ENCODE peak calls at places on chromosomes 4 and X, in seven cellular contexts. K, L, Y, U, X, C and O are unnamed samples.

GRCh38 chr4:174848596-174848995 is 19.5 kb upstream of the GLRA3 start:
- DNase-seq in K (no peak), L (no peak), Y (no peak), U (no peak), X (no peak), C (no peak), O (no peak)

GRCh38 chrX:71941771-71942170 is 31.1 kb downstream of the NHSL2 start:
- DNase-seq in K (peak), L (no peak), Y (no peak), U (peak), X (no peak), C (no peak), O (no peak)

GRCh38 chr4:73234712-73235111 is 23.9 kb downstream of the ANKRD17 start:
- DNase-seq in K (no peak), L (no peak), Y (no peak), U (no peak), X (no peak), C (no peak), O (no peak)

GRCh38 chr4:38621004-38621684 is 42.9 kb upstream of the KLF3 start:
- DNase-seq in K (no peak), L (no peak), Y (no peak), U (no peak), X (peak), C (no peak), O (no peak)

GRCh38 chr4:19382993-19383392 is 868.7 kb upstream of the SLIT2 start:
- DNase-seq in K (no peak), L (no peak), Y (no peak), U (no peak), X (peak), C (no peak), O (no peak)

GRCh38 chr4:168449740-168450442 is 30.4 kb downstream of the DDX60L start:
- DNase-seq in K (no peak), L (no peak), Y (no peak), U (peak), X (peak), C (no peak), O (no peak)

GRCh38 chr4:48668254-48669017 is 111.6 kb downstream of the FRYL start:
- DNase-seq in K (no peak), L (peak), Y (no peak), U (no peak), X (no peak), C (no peak), O (no peak)

GRCh38 chr4:147157860-147158701 is 212.4 kb upstream of the TTC29 start:
- DNase-seq in K (peak), L (peak), Y (peak), U (no peak), X (no peak), C (peak), O (peak)

GRCh38 chr4:124427095-124427767 is 285.3 kb downstream of the ANKRD50 start:
- DNase-seq in K (peak), L (no peak), Y (no peak), U (no peak), X (no peak), C (no peak), O (no peak)

GRCh38 chrX:68732906-68733493 is 85.5 kb downstream of the STARD8 start:
- DNase-seq in K (peak), L (peak), Y (no peak), U (peak), X (no peak), C (peak), O (peak)

GRCh38 chr4:8192748-8193738 is 6.0 kb upstream of the SH3TC1 start:
- DNase-seq in K (peak), L (peak), Y (no peak), U (peak), X (no peak), C (no peak), O (no peak)

GRCh38 chr4:110643096-110643495 is 20.2 kb upstream of the PITX2 start:
- DNase-seq in K (no peak), L (no peak), Y (no peak), U (no peak), X (no peak), C (no peak), O (no peak)

GRCh38 chrX:48787809-48788471 is 1.6 kb downstream of the GATA1 start:
- DNase-seq in K (no peak), L (no peak), Y (no peak), U (no peak), X (no peak), C (no peak), O (no peak)

GRCh38 chr4:145230726-145231125 is 50.3 kb upstream of the OTUD4 start:
- DNase-seq in K (no peak), L (no peak), Y (no peak), U (no peak), X (peak), C (no peak), O (no peak)

GRCh38 chr4:2024683-2025082 is 15.9 kb upstream of the NELFA start:
- DNase-seq in K (no peak), L (peak), Y (no peak), U (no peak), X (no peak), C (no peak), O (no peak)

GRCh38 chr4:143616771-143617170 is 83.7 kb downstream of the FREM3 start:
- DNase-seq in K (no peak), L (peak), Y (no peak), U (no peak), X (peak), C (no peak), O (no peak)

GRCh38 chr4:82367438-82368097 is 6.2 kb downstream of the HNRNPD start:
- DNase-seq in K (no peak), L (no peak), Y (no peak), U (no peak), X (no peak), C (no peak), O (no peak)

GRCh38 chrX:97685753-97686152 is 802.0 kb downstream of the RPA4 start:
- DNase-seq in K (no peak), L (peak), Y (no peak), U (no peak), X (no peak), C (peak), O (no peak)

GRCh38 chr4:87529187-87529586 is at the start of gene SPARCL1:
- DNase-seq in K (peak), L (no peak), Y (no peak), U (peak), X (no peak), C (no peak), O (no peak)

GRCh38 chr4:21888195-21888976 is 60.2 kb downstream of the KCNIP4 start:
- DNase-seq in K (no peak), L (no peak), Y (no peak), U (no peak), X (peak), C (no peak), O (no peak)

GRCh38 chr4:7068883-7069282 is 1.0 kb upstream of the GRPEL1 start:
- DNase-seq in K (no peak), L (no peak), Y (no peak), U (no peak), X (no peak), C (peak), O (no peak)

GRCh38 chr4:123833156-123833555 is 436.6 kb downstream of the SPRY1 start:
- DNase-seq in K (no peak), L (no peak), Y (no peak), U (no peak), X (no peak), C (no peak), O (no peak)

GRCh38 chr4:103478729-103479128 is 241.1 kb downstream of the TACR3 start:
- DNase-seq in K (no peak), L (no peak), Y (no peak), U (no peak), X (no peak), C (no peak), O (no peak)

GRCh38 chr4:22264261-22264660 is 251.6 kb downstream of the ADGRA3 start:
- DNase-seq in K (no peak), L (no peak), Y (no peak), U (no peak), X (no peak), C (no peak), O (no peak)

GRCh38 chr4:166655231-166655630 is 579.1 kb downstream of the SPOCK3 start:
- DNase-seq in K (no peak), L (no peak), Y (no peak), U (no peak), X (no peak), C (no peak), O (no peak)

GRCh38 chr4:8910100-8910821 is 38.6 kb upstream of the HMX1 start:
- DNase-seq in K (no peak), L (peak), Y (no peak), U (peak), X (no peak), C (no peak), O (no peak)

GRCh38 chr4:3285558-3286334 is 7.1 kb upstream of the RGS12 start:
- DNase-seq in K (no peak), L (no peak), Y (no peak), U (peak), X (peak), C (peak), O (no peak)

GRCh38 chr4:164359881-164360280 is 394.1 kb upstream of the SMIM31 start:
- DNase-seq in K (no peak), L (no peak), Y (no peak), U (no peak), X (no peak), C (no peak), O (no peak)
- TF ChIP-seq CTCF in K (no peak), L (no peak), Y (no peak), U (no peak), X (no peak), C (no peak), O (no peak)

GRCh38 chrX:129759576-129760061 is 20.1 kb upstream of the SASH3 start:
- DNase-seq in K (peak), L (no peak), Y (no peak), U (peak), X (peak), C (no peak), O (no peak)
- TF ChIP-seq CTCF in K (peak), L (no peak), Y (no peak), U (no peak), X (peak), C (no peak), O (no peak)

DNA sequence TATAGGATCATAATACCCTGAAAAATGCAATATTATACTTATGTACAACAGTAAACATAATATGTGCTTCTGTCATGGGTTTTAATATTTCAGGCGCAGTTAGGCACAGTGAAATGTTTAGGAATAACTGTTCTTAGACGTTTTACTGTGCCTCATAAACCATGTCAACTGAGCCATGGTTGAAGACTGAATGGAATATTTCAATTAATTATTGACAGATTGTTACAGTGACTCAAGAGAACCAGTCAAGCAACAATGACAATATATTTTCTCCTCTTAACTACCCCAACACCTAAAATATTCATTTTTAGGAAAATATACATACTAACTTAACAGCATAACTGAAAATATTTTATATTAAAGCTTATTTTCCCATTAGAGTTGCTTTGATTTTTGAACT is 852.7 kb upstream of the FRG1 start:
- DNase-seq in K (no peak), L (no peak), Y (no peak), U (no peak), X (no peak), C (no peak), O (no peak)
- TF ChIP-seq CTCF in K (no peak), L (no peak), Y (no peak), U (no peak), X (no peak), C (no peak), O (no peak)

DNA sequence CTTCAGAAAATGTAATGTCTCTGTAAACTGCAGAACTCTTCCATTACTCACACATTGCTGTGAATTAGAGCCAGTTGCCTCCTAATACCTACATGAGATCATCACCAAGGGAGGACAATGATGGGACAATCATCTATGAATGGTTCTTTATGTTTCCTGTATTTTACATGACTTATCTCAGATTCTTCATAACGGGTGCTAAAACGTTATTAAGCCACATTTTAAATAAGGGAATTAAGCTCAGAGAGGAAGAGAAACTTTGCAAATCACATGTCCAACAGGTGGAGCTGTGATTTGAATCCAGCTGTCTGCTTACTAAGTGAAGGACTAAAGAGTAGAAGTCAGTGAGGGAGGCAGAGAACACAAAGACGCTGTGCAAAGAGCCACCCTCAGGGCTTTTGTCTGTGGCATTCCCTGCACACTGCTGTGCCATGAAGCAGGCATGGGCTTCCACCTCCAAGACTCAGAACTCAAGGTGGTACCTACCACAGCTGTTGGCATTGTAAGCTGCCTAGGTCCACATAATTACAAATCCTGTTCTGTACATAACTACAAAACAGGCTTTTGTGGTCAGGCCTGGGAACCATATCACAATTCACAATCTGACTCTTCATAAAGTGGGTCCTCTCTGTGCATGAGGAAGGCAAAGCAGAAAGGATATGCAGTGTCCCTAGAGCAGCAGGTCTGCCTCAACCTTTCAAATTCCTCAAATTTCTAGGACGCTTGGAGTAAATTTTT is 12.8 kb downstream of the TBC1D9 start:
- DNase-seq in K (no peak), L (peak), Y (no peak), U (no peak), X (no peak), C (no peak), O (no peak)
- TF ChIP-seq CTCF in K (no peak), L (peak), Y (no peak), U (no peak), X (peak), C (no peak), O (peak)

DNA sequence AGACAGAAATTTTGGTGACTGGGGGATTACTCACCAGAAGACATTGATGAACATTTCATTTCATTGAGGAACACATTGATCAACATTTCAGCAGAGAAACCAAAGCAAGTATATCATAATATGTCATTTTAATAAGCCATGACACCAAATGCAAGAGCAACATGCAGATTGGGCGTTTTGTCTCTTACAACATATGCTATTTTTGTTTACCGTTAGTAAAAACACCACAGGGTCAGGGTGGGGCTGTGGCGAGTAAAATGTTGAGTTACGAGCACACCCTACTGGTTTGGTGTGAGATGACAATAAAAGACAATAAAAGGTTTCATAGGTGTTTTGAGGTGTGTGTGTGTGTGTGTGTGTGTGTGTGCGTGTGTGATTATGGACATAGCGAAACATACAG is 294.5 kb downstream of the PDGFC start:
- DNase-seq in K (no peak), L (peak), Y (no peak), U (no peak), X (no peak), C (peak), O (no peak)
- TF ChIP-seq CTCF in K (no peak), L (no peak), Y (no peak), U (no peak), X (peak), C (peak), O (peak)